ENCODE peak calls at places on chromosomes 1 and 21, in four cellular contexts. N is K562, H is HCT116, X is HepG2. J is an unnamed sample.

GRCh38 chr1:39639333-39640130 is at the start of gene HEYL:
- DNase-seq in N (peak; percentile 96), H (peak; percentile 65), X (peak; percentile 40), J (peak; percentile 32)

GRCh38 chr1:60129916-60130315 is 56.3 kb upstream of the C1orf87 start:
- DNase-seq in H (no peak), X (no peak), N (no peak), J (no peak)

GRCh38 chr1:171867231-171867630 is 25.9 kb downstream of the DNM3 start:
- DNase-seq in H (no peak), N (no peak), X (no peak), J (no peak)

GRCh38 chr1:58815680-58816071 is 31.8 kb upstream of the JUN start:
- DNase-seq in N (no peak), X (peak; percentile 60), H (no peak), J (no peak)

GRCh38 chr1:228063251-228064191 is 19.0 kb upstream of the ARF1 start:
- DNase-seq in H (no peak), X (no peak), N (no peak), J (no peak)

GRCh38 chr1:154774175-154774855 is 95.8 kb downstream of the KCNN3 start:
- DNase-seq in N (no peak), H (no peak), X (no peak), J (no peak)

GRCh38 chr1:96418969-96419368 is 302.6 kb upstream of the PTBP2 start:
- DNase-seq in N (no peak), H (no peak), X (no peak), J (no peak)

GRCh38 chr1:3558036-3558726 is 53.1 kb downstream of the MEGF6 start:
- DNase-seq in N (no peak), H (no peak), X (no peak), J (no peak)

GRCh38 chr21:45322231-45322959 is 34.7 kb upstream of the POFUT2 start:
- DNase-seq in X (no peak), H (no peak), N (no peak), J (no peak)

GRCh38 chr1:41240806-41241747 is 1.0 kb downstream of the SCMH1 start:
- DNase-seq in H (no peak), X (peak; percentile 37), N (no peak), J (no peak)
- H3K4me1 ChIP-seq in H (peaks cover 49% of the 10 kb centered on the region), X (peaks cover 82% of the 10 kb centered on the region), N (peaks cover 35% of the 10 kb centered on the region), J (peaks cover 36% of the 10 kb centered on the region)

GRCh38 chr1:18486195-18486594 is 5.5 kb downstream of the KLHDC7A start:
- DNase-seq in X (peak; percentile 63), H (no peak), N (peak; percentile 41), J (no peak)

GRCh38 chr1:18484726-18485125 is 4.0 kb downstream of the KLHDC7A start:
- DNase-seq in H (no peak), X (no peak), N (no peak), J (no peak)

GRCh38 chr1:18482721-18483425 is 2.1 kb downstream of the KLHDC7A start:
- DNase-seq in N (no peak), X (no peak), H (no peak), J (no peak)

GRCh38 chr1:18484276-18484675 is 3.5 kb downstream of the KLHDC7A start:
- DNase-seq in H (no peak), X (no peak), N (no peak), J (no peak)

GRCh38 chr1:18485227-18485626 is 4.5 kb downstream of the KLHDC7A start:
- DNase-seq in H (no peak), X (peak; percentile 21), N (no peak), J (no peak)
- TF ChIP-seq TCF7L2 in H (no peak), X (no peak), N (no peak), J (no peak)

GRCh38 chr1:166432655-166433054 is 265.9 kb upstream of the FAM78B start:
- DNase-seq in X (no peak), N (no peak), H (no peak), J (no peak)
- TF ChIP-seq REST in X (no peak), N (no peak), H (no peak), J (no peak)

GRCh38 chr1:65167544-65167943 is 19.5 kb downstream of the AK4 start:
- DNase-seq in H (no peak), X (no peak), N (no peak), J (no peak)

GRCh38 chr1:65165269-65166002 is 17.4 kb downstream of the AK4 start:
- DNase-seq in X (no peak), N (peak; percentile 35), H (no peak), J (no peak)

GRCh38 chr1:65170511-65171142 is 22.6 kb downstream of the AK4 start:
- DNase-seq in X (no peak), N (no peak), H (no peak), J (no peak)

GRCh38 chr1:65166572-65167305 is 18.7 kb downstream of the AK4 start:
- DNase-seq in N (no peak), H (no peak), X (no peak), J (no peak)

DNA sequence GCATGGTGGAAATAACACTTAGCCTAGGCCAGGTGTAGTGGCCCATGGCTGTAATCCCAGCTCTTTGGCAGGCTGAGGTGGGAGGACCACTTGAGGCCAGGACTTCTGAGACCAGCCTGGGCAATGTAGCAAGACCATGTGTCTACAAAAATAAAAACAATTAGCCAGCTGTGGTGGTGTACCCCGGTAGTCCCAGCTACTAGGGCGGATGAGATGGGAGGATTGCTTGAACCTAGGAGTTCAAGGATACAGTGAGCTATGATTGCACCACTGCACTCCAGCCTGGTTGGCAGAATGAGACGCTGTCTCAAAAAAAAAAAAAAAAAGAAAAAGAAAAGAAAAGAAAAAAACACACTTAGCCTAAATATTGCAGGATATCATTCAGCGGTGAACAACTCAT is 20.9 kb downstream of the AK4 start:
- DNase-seq in X (no peak), H (no peak), N (no peak), J (no peak)
- H3K4me1 ChIP-seq in X (peaks cover 91% of the 10 kb centered on the region), H (peaks cover 41% of the 10 kb centered on the region), N (peaks cover 11% of the 10 kb centered on the region), J (peaks cover under 1% of the 10 kb centered on the region)

J was measured in Panc1.